ENCODE peak calls at places on chromosomes 1 and 21, in four cellular contexts. One of them, this sample, is unnamed.
A peak's percentile ranks its signal among the peaks of the same experiment; 100 is the strongest.

GRCh38 chr1:33159577-33159976 is 22.3 kb downstream of the TRIM62 start:
- DNase-seq in tibial artery: no peak
- DNase-seq in neuronal stem cell: no peak
- DNase-seq in heart left ventricle: no peak
- DNase-seq in this sample: no peak

GRCh38 chr1:202162049-202162417 is 1.6 kb upstream of the PTPN7 start:
- DNase-seq in tibial artery: no peak
- DNase-seq in heart left ventricle: no peak
- DNase-seq in neuronal stem cell: no peak
- DNase-seq in this sample: no peak

GRCh38 chr1:21633992-21634475 is 35.1 kb downstream of the RAP1GAP start:
- DNase-seq in tibial artery: no peak
- DNase-seq in heart left ventricle: no peak
- DNase-seq in neuronal stem cell: no peak
- DNase-seq in this sample: peak; percentile 98

GRCh38 chr1:177927021-177927596 is 42.7 kb downstream of the SEC16B start:
- DNase-seq in tibial artery: no peak
- DNase-seq in heart left ventricle: no peak
- DNase-seq in neuronal stem cell: no peak
- DNase-seq in this sample: no peak

GRCh38 chr1:192633533-192634258 is 2.3 kb upstream of the RGS13 start:
- DNase-seq in tibial artery: no peak
- DNase-seq in neuronal stem cell: no peak
- DNase-seq in heart left ventricle: no peak
- DNase-seq in this sample: no peak

GRCh38 chr1:198528376-198528775 is 12.1 kb downstream of the ATP6V1G3 start:
- DNase-seq in heart left ventricle: no peak
- DNase-seq in neuronal stem cell: no peak
- DNase-seq in tibial artery: no peak
- DNase-seq in this sample: no peak

GRCh38 chr1:217471403-217471802 is 159.5 kb downstream of the GPATCH2 start:
- DNase-seq in heart left ventricle: no peak
- DNase-seq in tibial artery: no peak
- DNase-seq in neuronal stem cell: no peak
- DNase-seq in this sample: no peak

GRCh38 chr1:202112864-202113689 is 9.6 kb upstream of the GPR37L1 start:
- DNase-seq in tibial artery: no peak
- DNase-seq in neuronal stem cell: no peak
- DNase-seq in heart left ventricle: peak; percentile 61
- DNase-seq in this sample: peak; percentile 23

GRCh38 chr1:9166289-9167235 is 37.7 kb upstream of the GPR157 start:
- DNase-seq in heart left ventricle: no peak
- DNase-seq in neuronal stem cell: no peak
- DNase-seq in tibial artery: no peak
- DNase-seq in this sample: no peak

GRCh38 chr1:80278936-80279335 is 1272.4 kb upstream of the ADGRL4 start:
- DNase-seq in heart left ventricle: no peak
- DNase-seq in neuronal stem cell: no peak
- DNase-seq in tibial artery: no peak
- DNase-seq in this sample: no peak

GRCh38 chr1:90074555-90075315 is 79.8 kb downstream of the ZNF326 start:
- DNase-seq in heart left ventricle: no peak
- DNase-seq in neuronal stem cell: no peak
- DNase-seq in tibial artery: no peak
- DNase-seq in this sample: no peak

GRCh38 chr1:56457767-56458375 is 121.5 kb downstream of the PLPP3 start:
- DNase-seq in neuronal stem cell: no peak
- DNase-seq in heart left ventricle: no peak
- DNase-seq in tibial artery: no peak
- DNase-seq in this sample: no peak

GRCh38 chr1:9244501-9245229 is 10.1 kb downstream of the H6PD start:
- DNase-seq in tibial artery: no peak
- DNase-seq in heart left ventricle: no peak
- DNase-seq in neuronal stem cell: no peak
- DNase-seq in this sample: peak; percentile 57

GRCh38 chr1:58047265-58047858 is 499.2 kb downstream of the OMA1 start:
- DNase-seq in neuronal stem cell: no peak
- DNase-seq in heart left ventricle: no peak
- DNase-seq in tibial artery: no peak
- DNase-seq in this sample: peak; percentile 15

GRCh38 chr1:226779536-226779935 is 40.5 kb upstream of the ITPKB start:
- DNase-seq in neuronal stem cell: no peak
- DNase-seq in tibial artery: no peak
- DNase-seq in heart left ventricle: no peak
- DNase-seq in this sample: no peak

GRCh38 chr1:245683377-245683716 is 528.6 kb downstream of the KIF26B start:
- DNase-seq in neuronal stem cell: no peak
- DNase-seq in tibial artery: no peak
- DNase-seq in heart left ventricle: no peak
- DNase-seq in this sample: no peak

GRCh38 chr1:6113745-6114144 is 66.4 kb downstream of the CHD5 start:
- DNase-seq in neuronal stem cell: no peak
- DNase-seq in heart left ventricle: no peak
- DNase-seq in tibial artery: no peak
- DNase-seq in this sample: no peak

GRCh38 chr1:237873487-237873927 is 17.2 kb downstream of the ZP4 start:
- DNase-seq in neuronal stem cell: no peak
- DNase-seq in tibial artery: no peak
- DNase-seq in heart left ventricle: no peak
- DNase-seq in this sample: no peak

GRCh38 chr1:17276568-17276967 is 27.7 kb downstream of the PADI3 start:
- DNase-seq in tibial artery: no peak
- DNase-seq in neuronal stem cell: no peak
- DNase-seq in heart left ventricle: no peak
- DNase-seq in this sample: no peak

GRCh38 chr1:50419192-50419906 is 3.9 kb downstream of the DMRTA2 start:
- DNase-seq in heart left ventricle: no peak
- DNase-seq in neuronal stem cell: peak; percentile 46
- DNase-seq in tibial artery: no peak
- DNase-seq in this sample: peak; percentile 27

GRCh38 chr1:31961536-31961935 is 23.4 kb upstream of the PTP4A2 start:
- DNase-seq in neuronal stem cell: no peak
- DNase-seq in heart left ventricle: no peak
- DNase-seq in tibial artery: no peak
- DNase-seq in this sample: no peak

GRCh38 chr1:174028495-174028894 is 6.3 kb upstream of the RC3H1 start:
- DNase-seq in heart left ventricle: no peak
- DNase-seq in neuronal stem cell: no peak
- DNase-seq in tibial artery: no peak
- DNase-seq in this sample: no peak

GRCh38 chr21:33206771-33207290 is 22.9 kb upstream of the IFNAR2 start:
- DNase-seq in heart left ventricle: no peak
- DNase-seq in neuronal stem cell: no peak
- DNase-seq in tibial artery: no peak
- DNase-seq in this sample: no peak

GRCh38 chr1:184028854-184029623 is 8.5 kb downstream of the COLGALT2 start:
- DNase-seq in heart left ventricle: no peak
- DNase-seq in neuronal stem cell: no peak
- DNase-seq in tibial artery: peak; percentile 39
- DNase-seq in this sample: no peak

GRCh38 chr21:46322351-46323226 is 1.1 kb downstream of the C21orf58 start:
- DNase-seq in neuronal stem cell: no peak
- DNase-seq in tibial artery: no peak
- DNase-seq in heart left ventricle: no peak
- DNase-seq in this sample: peak; percentile 13

GRCh38 chr1:60283690-60284089 is 210.1 kb upstream of the C1orf87 start:
- DNase-seq in heart left ventricle: no peak
- DNase-seq in tibial artery: no peak
- DNase-seq in neuronal stem cell: no peak
- DNase-seq in this sample: no peak

GRCh38 chr1:109984190-109984455 is 442 bp upstream of the AHCYL1 start:
- DNase-seq in heart left ventricle: no peak
- DNase-seq in tibial artery: peak; percentile 55
- DNase-seq in neuronal stem cell: no peak
- DNase-seq in this sample: no peak

GRCh38 chr1:115706774-115707425 is 61.6 kb downstream of the CASQ2 start:
- DNase-seq in heart left ventricle: no peak
- DNase-seq in tibial artery: no peak
- DNase-seq in neuronal stem cell: peak; percentile 64
- DNase-seq in this sample: peak; percentile 14

GRCh38 chr1:170367615-170368014 is 164.4 kb upstream of the GORAB start:
- DNase-seq in neuronal stem cell: no peak
- DNase-seq in heart left ventricle: no peak
- DNase-seq in tibial artery: no peak
- DNase-seq in this sample: no peak

GRCh38 chr1:247681288-247681897 is 1.9 kb upstream of the OR13G1 start:
- DNase-seq in heart left ventricle: no peak
- DNase-seq in tibial artery: peak; percentile 22
- DNase-seq in neuronal stem cell: peak; percentile 63
- DNase-seq in this sample: peak; percentile 69

GRCh38 chr1:38891753-38892152 is 10.4 kb upstream of the GJA9 start:
- DNase-seq in neuronal stem cell: no peak
- DNase-seq in heart left ventricle: no peak
- DNase-seq in tibial artery: no peak
- DNase-seq in this sample: no peak

GRCh38 chr1:46830665-46831322 is 31.9 kb downstream of the CYP4B1 start:
- DNase-seq in neuronal stem cell: no peak
- DNase-seq in heart left ventricle: no peak
- DNase-seq in tibial artery: no peak
- DNase-seq in this sample: no peak

DNA sequence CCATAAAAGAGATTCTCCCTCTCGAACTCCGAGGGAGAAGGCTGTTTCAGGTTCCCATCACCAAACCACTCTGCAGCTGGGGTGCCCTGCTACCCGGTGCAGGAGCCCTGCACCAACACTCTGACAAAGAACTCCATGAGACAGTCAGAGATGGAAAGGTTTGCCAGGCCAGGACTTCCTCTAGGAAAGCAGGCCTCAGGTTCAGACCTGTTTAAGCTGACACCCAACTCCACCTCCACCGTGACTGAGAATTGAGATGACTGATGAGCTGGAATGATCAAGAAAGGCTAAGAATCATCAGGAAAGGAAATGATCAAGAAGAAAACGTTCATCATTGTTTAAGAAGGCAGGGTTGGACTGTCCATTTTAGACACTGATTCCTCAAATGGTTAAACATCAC is 46.2 kb upstream of the KCNE1 start:
- DNase-seq in tibial artery: no peak
- DNase-seq in neuronal stem cell: no peak
- DNase-seq in heart left ventricle: no peak
- DNase-seq in this sample: no peak
- H3K27ac ChIP-seq in tibial artery: no peak overlapping the region
- H3K27ac ChIP-seq in neuronal stem cell: no peak overlapping the region
- H3K27ac ChIP-seq in heart left ventricle: no peak overlapping the region
- H3K27ac ChIP-seq in this sample: no peak overlapping the region

GRCh38 chr1:27614048-27614624 is 10.2 kb upstream of the AHDC1 start:
- DNase-seq in neuronal stem cell: no peak
- DNase-seq in tibial artery: no peak
- DNase-seq in heart left ventricle: no peak
- DNase-seq in this sample: no peak
- H3K27ac ChIP-seq in neuronal stem cell: no peak overlapping the region
- H3K27ac ChIP-seq in tibial artery: no peak overlapping the region
- H3K27ac ChIP-seq in heart left ventricle: no peak overlapping the region
- H3K27ac ChIP-seq in this sample: no peak overlapping the region

DNA sequence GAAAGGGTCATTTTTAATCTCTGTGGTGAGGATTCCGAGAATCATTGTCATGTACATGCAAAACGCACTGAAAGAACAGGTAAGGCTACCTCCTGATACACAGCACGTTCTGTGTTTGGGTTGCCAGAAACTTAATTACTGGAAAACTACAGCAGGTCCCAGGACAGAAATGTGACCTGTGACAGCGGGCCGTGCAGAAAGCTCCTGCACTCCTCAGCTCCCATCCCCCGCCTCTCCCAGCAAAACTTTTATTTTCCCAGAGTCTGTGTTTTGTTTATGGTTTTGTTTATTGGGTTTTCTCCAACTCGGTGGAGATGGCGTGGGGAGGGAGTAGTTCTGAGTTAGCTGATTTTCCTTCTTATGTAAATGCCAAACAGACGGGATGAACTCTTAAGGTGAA is 44.7 kb downstream of the SLC44A3 start:
- DNase-seq in neuronal stem cell: no peak
- DNase-seq in tibial artery: no peak
- DNase-seq in heart left ventricle: no peak
- DNase-seq in this sample: no peak
- H3K27ac ChIP-seq in neuronal stem cell: peak overlapping the region; percentile 26
- H3K27ac ChIP-seq in tibial artery: peak overlapping the region; percentile 76
- H3K27ac ChIP-seq in heart left ventricle: peak overlapping the region; percentile 71
- H3K27ac ChIP-seq in this sample: peak overlapping the region; percentile 86

GRCh38 chr1:235024706-235025421 is 103.8 kb downstream of the TOMM20 start:
- DNase-seq in neuronal stem cell: no peak
- DNase-seq in tibial artery: no peak
- DNase-seq in heart left ventricle: no peak
- DNase-seq in this sample: peak; percentile 74
- H3K27ac ChIP-seq in neuronal stem cell: no peak overlapping the region
- H3K27ac ChIP-seq in tibial artery: no peak overlapping the region
- H3K27ac ChIP-seq in heart left ventricle: no peak overlapping the region
- H3K27ac ChIP-seq in this sample: peak overlapping the region; percentile 83

This sample was measured in thyroid gland.